ENCODE peak calls at places on chromosomes 3 and 15, in four cellular contexts. One of them, this sample, is unnamed.

GRCh38 chr3:11136871-11137626 is 17.2 kb upstream of the HRH1 start:
- DNase-seq in endodermal cell: peak
- DNase-seq in fibroblast of mammary gland: peak
- DNase-seq in body of pancreas: no peak
- DNase-seq in this sample: peak

GRCh38 chr3:197372076-197372661 is 73.8 kb upstream of the DLG1 start:
- DNase-seq in fibroblast of mammary gland: peak
- DNase-seq in endodermal cell: no peak
- DNase-seq in body of pancreas: no peak
- DNase-seq in this sample: peak

GRCh38 chr3:32897981-32898623 is 53.3 kb upstream of the CCR4 start:
- DNase-seq in fibroblast of mammary gland: no peak
- DNase-seq in endodermal cell: peak
- DNase-seq in body of pancreas: no peak
- DNase-seq in this sample: no peak

GRCh38 chr15:47184003-47184404 is 533.3 kb upstream of the SEMA6D start:
- DNase-seq in body of pancreas: peak
- DNase-seq in fibroblast of mammary gland: no peak
- DNase-seq in endodermal cell: no peak
- DNase-seq in this sample: no peak

GRCh38 chr15:40282144-40282869 is 557 bp downstream of the ANKRD63 start:
- DNase-seq in endodermal cell: peak
- DNase-seq in fibroblast of mammary gland: no peak
- DNase-seq in body of pancreas: peak
- DNase-seq in this sample: no peak

GRCh38 chr3:173465112-173465511 is 67.6 kb downstream of the NLGN1 start:
- DNase-seq in endodermal cell: peak
- DNase-seq in body of pancreas: no peak
- DNase-seq in fibroblast of mammary gland: peak
- DNase-seq in this sample: no peak

GRCh38 chr15:68307131-68307928 is 29.8 kb downstream of the FEM1B start:
- DNase-seq in body of pancreas: no peak
- DNase-seq in endodermal cell: peak
- DNase-seq in fibroblast of mammary gland: no peak
- DNase-seq in this sample: no peak

GRCh38 chr15:39365873-39366272 is 215.0 kb upstream of the THBS1 start:
- DNase-seq in body of pancreas: no peak
- DNase-seq in fibroblast of mammary gland: no peak
- DNase-seq in endodermal cell: no peak
- DNase-seq in this sample: no peak

GRCh38 chr15:91692596-91692995 is 160.9 kb upstream of the SLCO3A1 start:
- DNase-seq in endodermal cell: no peak
- DNase-seq in fibroblast of mammary gland: no peak
- DNase-seq in body of pancreas: no peak
- DNase-seq in this sample: no peak

GRCh38 chr3:185716436-185717090 is 108.3 kb downstream of the IGF2BP2 start:
- DNase-seq in endodermal cell: peak
- DNase-seq in fibroblast of mammary gland: no peak
- DNase-seq in body of pancreas: no peak
- DNase-seq in this sample: no peak

GRCh38 chr3:52399593-52399992 is 45.3 kb downstream of the SEMA3G start:
- DNase-seq in endodermal cell: no peak
- DNase-seq in body of pancreas: no peak
- DNase-seq in fibroblast of mammary gland: no peak
- DNase-seq in this sample: no peak

GRCh38 chr3:101868534-101869464 is 19.5 kb downstream of the NFKBIZ start:
- DNase-seq in endodermal cell: peak
- DNase-seq in body of pancreas: peak
- DNase-seq in fibroblast of mammary gland: no peak
- DNase-seq in this sample: no peak

GRCh38 chr15:38691365-38691764 is 126.8 kb upstream of the RASGRP1 start:
- DNase-seq in body of pancreas: no peak
- DNase-seq in fibroblast of mammary gland: no peak
- DNase-seq in endodermal cell: no peak
- DNase-seq in this sample: no peak

GRCh38 chr15:95684693-95685115 is 645.8 kb upstream of the NR2F2 start:
- DNase-seq in endodermal cell: no peak
- DNase-seq in fibroblast of mammary gland: peak
- DNase-seq in body of pancreas: no peak
- DNase-seq in this sample: peak

GRCh38 chr3:136173939-136174338 is 22.2 kb downstream of the MSL2 start:
- DNase-seq in fibroblast of mammary gland: no peak
- DNase-seq in endodermal cell: no peak
- DNase-seq in body of pancreas: no peak
- DNase-seq in this sample: no peak

GRCh38 chr3:16768956-16769355 is 115.8 kb upstream of the PLCL2 start:
- DNase-seq in endodermal cell: no peak
- DNase-seq in fibroblast of mammary gland: no peak
- DNase-seq in body of pancreas: no peak
- DNase-seq in this sample: no peak

GRCh38 chr3:186454881-186455703 is 89.1 kb downstream of the CRYGS start:
- DNase-seq in fibroblast of mammary gland: no peak
- DNase-seq in body of pancreas: no peak
- DNase-seq in endodermal cell: no peak
- DNase-seq in this sample: no peak

GRCh38 chr3:151625057-151625456 is 108.7 kb upstream of the AADACL2 start:
- DNase-seq in fibroblast of mammary gland: no peak
- DNase-seq in endodermal cell: no peak
- DNase-seq in body of pancreas: no peak
- DNase-seq in this sample: no peak

GRCh38 chr3:71175722-71176365 is 407.7 kb downstream of the FOXP1 start:
- DNase-seq in endodermal cell: no peak
- DNase-seq in body of pancreas: no peak
- DNase-seq in fibroblast of mammary gland: no peak
- DNase-seq in this sample: no peak

GRCh38 chr3:120137548-120137947 is 43.3 kb upstream of the GSK3B start:
- DNase-seq in body of pancreas: no peak
- DNase-seq in endodermal cell: no peak
- DNase-seq in fibroblast of mammary gland: no peak
- DNase-seq in this sample: no peak

GRCh38 chr3:183123891-183124290 is 24.6 kb upstream of the MCCC1 start:
- DNase-seq in endodermal cell: no peak
- DNase-seq in body of pancreas: no peak
- DNase-seq in fibroblast of mammary gland: peak
- DNase-seq in this sample: no peak

GRCh38 chr15:33834892-33835730 is 133.2 kb upstream of the CHRM5 start:
- DNase-seq in fibroblast of mammary gland: no peak
- DNase-seq in endodermal cell: peak
- DNase-seq in body of pancreas: no peak
- DNase-seq in this sample: peak

GRCh38 chr15:101469520-101470288 is 19.8 kb downstream of the PCSK6 start:
- DNase-seq in body of pancreas: no peak
- DNase-seq in endodermal cell: peak
- DNase-seq in fibroblast of mammary gland: no peak
- DNase-seq in this sample: no peak